ENCODE peak calls at places on chromosomes 4 and X, in seven cellular contexts. H, S, E, V, N, B and X are unnamed samples.

GRCh38 chrX:46582964-46583363 is 9.4 kb downstream of the CHST7 start:
- DNase-seq in H (no peak), S (peak; percentile 50), E (no peak), V (peak; percentile 84), N (no peak), B (no peak), X (no peak)

GRCh38 chrX:107731831-107732502 is 43.6 kb downstream of the TSC22D3 start:
- DNase-seq in H (peak; percentile 92), S (peak; percentile 95), E (no peak), V (peak; percentile 53), N (no peak), B (peak; percentile 41), X (no peak)

GRCh38 chrX:119887721-119888425 is 7.8 kb upstream of the AKAP14 start:
- DNase-seq in H (peak; percentile 94), S (peak; percentile 64), E (peak; percentile 74), V (peak; percentile 75), N (no peak), B (peak; percentile 1), X (no peak)

GRCh38 chr4:43048570-43048969 is 156.1 kb downstream of the GRXCR1 start:
- DNase-seq in H (peak; percentile 37), S (no peak), E (no peak), V (peak; percentile 3), N (peak; percentile 25), B (no peak), X (no peak)

GRCh38 chrX:48835524-48836329 is at the start of gene PCSK1N:
- DNase-seq in H (peak; percentile 61), S (peak; percentile 80), E (peak; percentile 26), V (no peak), N (no peak), B (no peak), X (no peak)

GRCh38 chr4:169583563-169583962 is 28.8 kb downstream of the NEK1 start:
- DNase-seq in H (no peak), S (no peak), E (no peak), V (peak; percentile 38), N (no peak), B (no peak), X (no peak)

GRCh38 chr4:17662694-17663093 is 48.3 kb downstream of the MED28 start:
- DNase-seq in H (no peak), S (peak; percentile 55), E (no peak), V (peak; percentile 60), N (no peak), B (no peak), X (no peak)

GRCh38 chr4:177809786-177810185 is 367.5 kb upstream of the AGA start:
- DNase-seq in H (no peak), S (no peak), E (no peak), V (no peak), N (no peak), B (no peak), X (no peak)

GRCh38 chr4:101066586-101066985 is 280.7 kb downstream of the PPP3CA start:
- DNase-seq in H (no peak), S (no peak), E (no peak), V (no peak), N (no peak), B (no peak), X (no peak)

GRCh38 chr4:26420903-26421302 is 69.4 kb downstream of the CCKAR start:
- DNase-seq in H (no peak), S (no peak), E (no peak), V (no peak), N (no peak), B (no peak), X (no peak)

GRCh38 chr4:149914521-149915115 is 99.0 kb upstream of the IQCM start:
- DNase-seq in H (peak; percentile 86), S (peak; percentile 57), E (peak; percentile 33), V (peak; percentile 75), N (peak; percentile 39), B (no peak), X (peak; percentile 38)

GRCh38 chr4:81446634-81447033 is 25.1 kb downstream of the RASGEF1B start:
- DNase-seq in H (no peak), S (no peak), E (no peak), V (no peak), N (no peak), B (no peak), X (no peak)

GRCh38 chrX:155966876-155967275 is 30.6 kb upstream of the IL9R start:
- DNase-seq in H (peak; percentile 62), S (peak; percentile 32), E (peak; percentile 46), V (peak; percentile 62), N (no peak), B (no peak), X (no peak)

GRCh38 chrX:101478366-101478765 is 6.9 kb upstream of the ARMCX4 start:
- DNase-seq in H (no peak), S (no peak), E (no peak), V (no peak), N (no peak), B (no peak), X (no peak)

GRCh38 chr4:176302283-176303275 is 17.2 kb upstream of the SPCS3 start:
- DNase-seq in H (no peak), S (peak; percentile 82), E (no peak), V (peak; percentile 88), N (no peak), B (no peak), X (no peak)

GRCh38 chr4:105088110-105088879 is 58.4 kb upstream of the TET2 start:
- DNase-seq in H (peak; percentile 60), S (peak; percentile 73), E (no peak), V (peak; percentile 86), N (peak; percentile 11), B (no peak), X (no peak)